ENCODE peak calls at places on chromosomes 3 and 15, in five cellular contexts. S is lower lobe of right lung, L is upper lobe of left lung, R is iPS DF 6.9, Y is epithelial cell of esophagus. C is an unnamed sample.

GRCh38 chr3:31105438-31106077 is 211.1 kb upstream of the GADL1 start:
- DNase-seq in Y (peak), S (no peak), R (no peak), L (no peak), C (no peak)

GRCh38 chr15:38665586-38665985 is 101.0 kb upstream of the RASGRP1 start:
- DNase-seq in R (no peak), Y (no peak), L (no peak), S (no peak), C (no peak)

GRCh38 chr3:156675744-156676466 is 1.5 kb downstream of the TIPARP start:
- DNase-seq in L (peak), Y (peak), S (peak), R (no peak), C (no peak)

GRCh38 chr15:78353093-78353492 is 12.9 kb downstream of the CRABP1 start:
- DNase-seq in L (no peak), Y (no peak), S (no peak), R (no peak), C (peak)

GRCh38 chr15:69576948-69577351 is 124.3 kb downstream of the RPLP1 start:
- DNase-seq in Y (no peak), R (no peak), L (no peak), S (no peak), C (peak)

GRCh38 chr3:100865442-100865841 is 127.8 kb downstream of the ABI3BP start:
- DNase-seq in S (no peak), R (no peak), Y (peak), L (peak), C (no peak)

GRCh38 chr3:98022978-98023820 is 11.9 kb downstream of the GABRR3 start:
- DNase-seq in R (peak), L (peak), Y (peak), S (peak), C (peak)

GRCh38 chr3:71709908-71710511 is 15.2 kb downstream of the EIF4E3 start:
- DNase-seq in R (no peak), S (no peak), Y (no peak), L (no peak), C (peak)

GRCh38 chr15:80892414-80892813 is 97.2 kb downstream of the MESD start:
- DNase-seq in L (no peak), S (no peak), Y (no peak), R (no peak), C (no peak)
- H3K4me3 ChIP-seq in L (no peak), S (no peak), Y (no peak), R (no peak), C (no peak)

GRCh38 chr3:122975163-122975923 is 52.2 kb downstream of the SEMA5B start:
- DNase-seq in S (no peak), L (no peak), Y (peak), R (no peak), C (no peak)
- H3K4me3 ChIP-seq in S (no peak), L (no peak), Y (no peak), R (no peak), C (no peak)

DNA sequence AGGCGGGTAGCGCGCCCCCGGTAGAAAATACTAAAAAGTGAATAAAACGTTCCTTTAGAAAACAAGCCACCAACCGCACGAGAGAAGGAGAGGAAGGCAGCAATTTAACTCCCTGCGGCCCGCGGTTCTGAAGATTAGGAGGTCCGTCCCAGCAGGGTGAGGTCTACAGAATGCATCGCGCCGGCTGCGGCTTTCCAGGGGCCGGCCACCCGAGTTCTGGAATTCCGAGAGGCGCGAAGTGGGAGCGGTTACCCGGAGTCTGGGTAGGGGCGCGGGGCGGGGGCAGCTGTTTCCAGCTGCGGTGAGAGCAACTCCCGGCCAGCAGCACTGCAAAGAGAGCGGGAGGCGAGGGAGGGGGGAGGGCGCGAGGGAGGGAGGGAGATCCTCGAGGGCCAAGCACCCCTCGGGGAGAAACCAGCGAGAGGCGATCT is 318.6 kb downstream of the FGF12 start:
- DNase-seq in R (no peak), L (no peak), Y (no peak), S (no peak), C (no peak)
- H3K4me3 ChIP-seq in R (peak), L (peak), Y (peak), S (peak), C (no peak)

GRCh38 chr3:141386611-141387110 is 18.4 kb downstream of the ZBTB38 start:
- DNase-seq in Y (no peak), R (no peak), L (no peak), S (no peak), C (no peak)
- H3K4me3 ChIP-seq in Y (peak), R (no peak), L (peak), S (peak), C (no peak)

C was measured in Jurkat, Clone E6-1.